ENCODE peak calls at places on chromosome 17, in eight cellular contexts. One of them, this sample, is unnamed.
A peak's percentile ranks its signal among the peaks of the same experiment; 100 is the strongest.

GRCh38 chr17:63987616-63988478 is 10.3 kb upstream of the PRR29 start:
- DNase-seq in non-pigmented ciliary epithelial cell: no peak
- DNase-seq in Right ventricle myocardium superior: peak; percentile 18
- DNase-seq in retina: no peak
- DNase-seq in activated effector memory CD4-positive, alpha-beta T cell treated with Interleukin-2 at 50 U/mL for 16 hours: no peak
- DNase-seq in NCI-H1417 treated with DMSO at 0.1 percent for 48 hours: no peak
- DNase-seq in CD4-positive, CD25-positive, alpha-beta regulatory T cell: no peak
- DNase-seq in GDM1: no peak
- DNase-seq in this sample: no peak

GRCh38 chr17:6096201-6097004 is 26.2 kb downstream of the WSCD1 start:
- DNase-seq in non-pigmented ciliary epithelial cell: no peak
- DNase-seq in Right ventricle myocardium superior: no peak
- DNase-seq in retina: no peak
- DNase-seq in activated effector memory CD4-positive, alpha-beta T cell treated with Interleukin-2 at 50 U/mL for 16 hours: no peak
- DNase-seq in NCI-H1417 treated with DMSO at 0.1 percent for 48 hours: no peak
- DNase-seq in CD4-positive, CD25-positive, alpha-beta regulatory T cell: no peak
- DNase-seq in GDM1: no peak
- DNase-seq in this sample: no peak

GRCh38 chr17:34610506-34610905 is 31.1 kb downstream of the TMEM132E start:
- DNase-seq in non-pigmented ciliary epithelial cell: no peak
- DNase-seq in Right ventricle myocardium superior: no peak
- DNase-seq in retina: no peak
- DNase-seq in activated effector memory CD4-positive, alpha-beta T cell treated with Interleukin-2 at 50 U/mL for 16 hours: no peak
- DNase-seq in NCI-H1417 treated with DMSO at 0.1 percent for 48 hours: no peak
- DNase-seq in CD4-positive, CD25-positive, alpha-beta regulatory T cell: no peak
- DNase-seq in GDM1: no peak
- DNase-seq in this sample: no peak

GRCh38 chr17:51371732-51372151 is 111.4 kb downstream of the UTP18 start:
- DNase-seq in non-pigmented ciliary epithelial cell: peak; percentile 10
- DNase-seq in Right ventricle myocardium superior: no peak
- DNase-seq in retina: peak; percentile 71
- DNase-seq in activated effector memory CD4-positive, alpha-beta T cell treated with Interleukin-2 at 50 U/mL for 16 hours: peak; percentile 30
- DNase-seq in NCI-H1417 treated with DMSO at 0.1 percent for 48 hours: peak; percentile 46
- DNase-seq in CD4-positive, CD25-positive, alpha-beta regulatory T cell: peak; percentile 73
- DNase-seq in GDM1: peak; percentile 17
- DNase-seq in this sample: peak; percentile 56

GRCh38 chr17:59505610-59506276 is 59.7 kb upstream of the DHX40 start:
- DNase-seq in non-pigmented ciliary epithelial cell: no peak
- DNase-seq in Right ventricle myocardium superior: no peak
- DNase-seq in retina: no peak
- DNase-seq in activated effector memory CD4-positive, alpha-beta T cell treated with Interleukin-2 at 50 U/mL for 16 hours: no peak
- DNase-seq in NCI-H1417 treated with DMSO at 0.1 percent for 48 hours: no peak
- DNase-seq in CD4-positive, CD25-positive, alpha-beta regulatory T cell: no peak
- DNase-seq in GDM1: no peak
- DNase-seq in this sample: no peak

GRCh38 chr17:27585153-27585681 is 45.8 kb upstream of the LGALS9 start:
- DNase-seq in non-pigmented ciliary epithelial cell: no peak
- DNase-seq in Right ventricle myocardium superior: no peak
- DNase-seq in retina: no peak
- DNase-seq in activated effector memory CD4-positive, alpha-beta T cell treated with Interleukin-2 at 50 U/mL for 16 hours: no peak
- DNase-seq in NCI-H1417 treated with DMSO at 0.1 percent for 48 hours: no peak
- DNase-seq in CD4-positive, CD25-positive, alpha-beta regulatory T cell: no peak
- DNase-seq in GDM1: no peak
- DNase-seq in this sample: no peak

GRCh38 chr17:74856113-74856512 is 3.6 kb downstream of the GRIN2C start:
- DNase-seq in non-pigmented ciliary epithelial cell: no peak
- DNase-seq in Right ventricle myocardium superior: no peak
- DNase-seq in retina: no peak
- DNase-seq in activated effector memory CD4-positive, alpha-beta T cell treated with Interleukin-2 at 50 U/mL for 16 hours: no peak
- DNase-seq in NCI-H1417 treated with DMSO at 0.1 percent for 48 hours: no peak
- DNase-seq in CD4-positive, CD25-positive, alpha-beta regulatory T cell: no peak
- DNase-seq in GDM1: no peak
- DNase-seq in this sample: no peak

GRCh38 chr17:67412057-67412456 is 35.0 kb downstream of the PITPNC1 start:
- DNase-seq in non-pigmented ciliary epithelial cell: no peak
- DNase-seq in Right ventricle myocardium superior: no peak
- DNase-seq in retina: no peak
- DNase-seq in activated effector memory CD4-positive, alpha-beta T cell treated with Interleukin-2 at 50 U/mL for 16 hours: no peak
- DNase-seq in NCI-H1417 treated with DMSO at 0.1 percent for 48 hours: no peak
- DNase-seq in CD4-positive, CD25-positive, alpha-beta regulatory T cell: no peak
- DNase-seq in GDM1: no peak
- DNase-seq in this sample: no peak

GRCh38 chr17:78144736-78145641 is 1.2 kb upstream of the C17orf99 start:
- DNase-seq in non-pigmented ciliary epithelial cell: no peak
- DNase-seq in Right ventricle myocardium superior: peak; percentile 72
- DNase-seq in retina: no peak
- DNase-seq in activated effector memory CD4-positive, alpha-beta T cell treated with Interleukin-2 at 50 U/mL for 16 hours: no peak
- DNase-seq in NCI-H1417 treated with DMSO at 0.1 percent for 48 hours: no peak
- DNase-seq in CD4-positive, CD25-positive, alpha-beta regulatory T cell: no peak
- DNase-seq in GDM1: no peak
- DNase-seq in this sample: no peak

GRCh38 chr17:4004517-4005295 is 40.5 kb upstream of the ATP2A3 start:
- DNase-seq in non-pigmented ciliary epithelial cell: no peak
- DNase-seq in Right ventricle myocardium superior: peak; percentile 67
- DNase-seq in retina: peak; percentile 88
- DNase-seq in activated effector memory CD4-positive, alpha-beta T cell treated with Interleukin-2 at 50 U/mL for 16 hours: peak; percentile 20
- DNase-seq in NCI-H1417 treated with DMSO at 0.1 percent for 48 hours: no peak
- DNase-seq in CD4-positive, CD25-positive, alpha-beta regulatory T cell: peak; percentile 47
- DNase-seq in GDM1: peak; percentile 58
- DNase-seq in this sample: no peak

GRCh38 chr17:49995055-49995738 is at the start of gene DLX3:
- DNase-seq in non-pigmented ciliary epithelial cell: peak; percentile 22
- DNase-seq in Right ventricle myocardium superior: peak; percentile 84
- DNase-seq in retina: peak; percentile 89
- DNase-seq in activated effector memory CD4-positive, alpha-beta T cell treated with Interleukin-2 at 50 U/mL for 16 hours: no peak
- DNase-seq in NCI-H1417 treated with DMSO at 0.1 percent for 48 hours: peak; percentile 54
- DNase-seq in CD4-positive, CD25-positive, alpha-beta regulatory T cell: no peak
- DNase-seq in GDM1: peak; percentile 40
- DNase-seq in this sample: peak; percentile 18

GRCh38 chr17:74772071-74772470 is 4.1 kb downstream of the NAT9 start:
- DNase-seq in non-pigmented ciliary epithelial cell: no peak
- DNase-seq in Right ventricle myocardium superior: no peak
- DNase-seq in retina: no peak
- DNase-seq in activated effector memory CD4-positive, alpha-beta T cell treated with Interleukin-2 at 50 U/mL for 16 hours: no peak
- DNase-seq in NCI-H1417 treated with DMSO at 0.1 percent for 48 hours: no peak
- DNase-seq in CD4-positive, CD25-positive, alpha-beta regulatory T cell: no peak
- DNase-seq in GDM1: no peak
- DNase-seq in this sample: no peak

GRCh38 chr17:16915752-16916556 is 56.0 kb downstream of the TNFRSF13B start:
- DNase-seq in non-pigmented ciliary epithelial cell: no peak
- DNase-seq in Right ventricle myocardium superior: peak; percentile 70
- DNase-seq in retina: no peak
- DNase-seq in activated effector memory CD4-positive, alpha-beta T cell treated with Interleukin-2 at 50 U/mL for 16 hours: no peak
- DNase-seq in NCI-H1417 treated with DMSO at 0.1 percent for 48 hours: no peak
- DNase-seq in CD4-positive, CD25-positive, alpha-beta regulatory T cell: peak; percentile 52
- DNase-seq in GDM1: no peak
- DNase-seq in this sample: no peak

GRCh38 chr17:44559288-44560249 is 2.3 kb downstream of the FZD2 start:
- DNase-seq in non-pigmented ciliary epithelial cell: no peak
- DNase-seq in Right ventricle myocardium superior: no peak
- DNase-seq in retina: peak; percentile 56
- DNase-seq in activated effector memory CD4-positive, alpha-beta T cell treated with Interleukin-2 at 50 U/mL for 16 hours: no peak
- DNase-seq in NCI-H1417 treated with DMSO at 0.1 percent for 48 hours: no peak
- DNase-seq in CD4-positive, CD25-positive, alpha-beta regulatory T cell: no peak
- DNase-seq in GDM1: no peak
- DNase-seq in this sample: no peak

GRCh38 chr17:43418441-43419374 is 19.9 kb downstream of the ARL4D start:
- DNase-seq in non-pigmented ciliary epithelial cell: no peak
- DNase-seq in Right ventricle myocardium superior: peak; percentile 70
- DNase-seq in retina: peak; percentile 85
- DNase-seq in activated effector memory CD4-positive, alpha-beta T cell treated with Interleukin-2 at 50 U/mL for 16 hours: no peak
- DNase-seq in NCI-H1417 treated with DMSO at 0.1 percent for 48 hours: peak; percentile 94
- DNase-seq in CD4-positive, CD25-positive, alpha-beta regulatory T cell: no peak
- DNase-seq in GDM1: peak; percentile 47
- DNase-seq in this sample: peak; percentile 22

GRCh38 chr17:9936075-9936474 is 31.0 kb upstream of the RCVRN start:
- DNase-seq in non-pigmented ciliary epithelial cell: no peak
- DNase-seq in Right ventricle myocardium superior: no peak
- DNase-seq in retina: no peak
- DNase-seq in activated effector memory CD4-positive, alpha-beta T cell treated with Interleukin-2 at 50 U/mL for 16 hours: no peak
- DNase-seq in NCI-H1417 treated with DMSO at 0.1 percent for 48 hours: no peak
- DNase-seq in CD4-positive, CD25-positive, alpha-beta regulatory T cell: no peak
- DNase-seq in GDM1: no peak
- DNase-seq in this sample: no peak

GRCh38 chr17:33023790-33024189 is 32.1 kb downstream of the SPACA3 start:
- DNase-seq in non-pigmented ciliary epithelial cell: no peak
- DNase-seq in Right ventricle myocardium superior: no peak
- DNase-seq in retina: no peak
- DNase-seq in activated effector memory CD4-positive, alpha-beta T cell treated with Interleukin-2 at 50 U/mL for 16 hours: no peak
- DNase-seq in NCI-H1417 treated with DMSO at 0.1 percent for 48 hours: no peak
- DNase-seq in CD4-positive, CD25-positive, alpha-beta regulatory T cell: no peak
- DNase-seq in GDM1: no peak
- DNase-seq in this sample: no peak

GRCh38 chr17:75077490-75078096 is 10.2 kb upstream of the SLC16A5 start:
- DNase-seq in non-pigmented ciliary epithelial cell: no peak
- DNase-seq in Right ventricle myocardium superior: peak; percentile 90
- DNase-seq in retina: peak; percentile 85
- DNase-seq in activated effector memory CD4-positive, alpha-beta T cell treated with Interleukin-2 at 50 U/mL for 16 hours: peak; percentile 49
- DNase-seq in NCI-H1417 treated with DMSO at 0.1 percent for 48 hours: no peak
- DNase-seq in CD4-positive, CD25-positive, alpha-beta regulatory T cell: peak; percentile 81
- DNase-seq in GDM1: no peak
- DNase-seq in this sample: peak; percentile 31

GRCh38 chr17:14011740-14012405 is 57.4 kb upstream of the COX10 start:
- DNase-seq in non-pigmented ciliary epithelial cell: no peak
- DNase-seq in Right ventricle myocardium superior: peak; percentile 59
- DNase-seq in retina: no peak
- DNase-seq in activated effector memory CD4-positive, alpha-beta T cell treated with Interleukin-2 at 50 U/mL for 16 hours: no peak
- DNase-seq in NCI-H1417 treated with DMSO at 0.1 percent for 48 hours: no peak
- DNase-seq in CD4-positive, CD25-positive, alpha-beta regulatory T cell: no peak
- DNase-seq in GDM1: no peak
- DNase-seq in this sample: no peak

GRCh38 chr17:42062673-42063072 is 12.3 kb upstream of the C17orf113 start:
- DNase-seq in non-pigmented ciliary epithelial cell: no peak
- DNase-seq in Right ventricle myocardium superior: no peak
- DNase-seq in retina: peak; percentile 64
- DNase-seq in activated effector memory CD4-positive, alpha-beta T cell treated with Interleukin-2 at 50 U/mL for 16 hours: no peak
- DNase-seq in NCI-H1417 treated with DMSO at 0.1 percent for 48 hours: no peak
- DNase-seq in CD4-positive, CD25-positive, alpha-beta regulatory T cell: no peak
- DNase-seq in GDM1: no peak
- DNase-seq in this sample: no peak

GRCh38 chr17:1351967-1352366 is 48.1 kb downstream of the YWHAE start:
- DNase-seq in non-pigmented ciliary epithelial cell: no peak
- DNase-seq in Right ventricle myocardium superior: no peak
- DNase-seq in retina: no peak
- DNase-seq in activated effector memory CD4-positive, alpha-beta T cell treated with Interleukin-2 at 50 U/mL for 16 hours: no peak
- DNase-seq in NCI-H1417 treated with DMSO at 0.1 percent for 48 hours: no peak
- DNase-seq in CD4-positive, CD25-positive, alpha-beta regulatory T cell: no peak
- DNase-seq in GDM1: no peak
- DNase-seq in this sample: no peak

GRCh38 chr17:58587713-58588117 is 73.3 kb upstream of the MTMR4 start:
- DNase-seq in non-pigmented ciliary epithelial cell: no peak
- DNase-seq in Right ventricle myocardium superior: peak; percentile 48
- DNase-seq in retina: peak; percentile 77
- DNase-seq in activated effector memory CD4-positive, alpha-beta T cell treated with Interleukin-2 at 50 U/mL for 16 hours: peak; percentile 34
- DNase-seq in NCI-H1417 treated with DMSO at 0.1 percent for 48 hours: peak; percentile 0
- DNase-seq in CD4-positive, CD25-positive, alpha-beta regulatory T cell: peak; percentile 62
- DNase-seq in GDM1: no peak
- DNase-seq in this sample: peak; percentile 42

GRCh38 chr17:7729841-7730240 is 12.3 kb downstream of the DNAH2 start:
- DNase-seq in non-pigmented ciliary epithelial cell: no peak
- DNase-seq in Right ventricle myocardium superior: no peak
- DNase-seq in retina: no peak
- DNase-seq in activated effector memory CD4-positive, alpha-beta T cell treated with Interleukin-2 at 50 U/mL for 16 hours: no peak
- DNase-seq in NCI-H1417 treated with DMSO at 0.1 percent for 48 hours: no peak
- DNase-seq in CD4-positive, CD25-positive, alpha-beta regulatory T cell: no peak
- DNase-seq in GDM1: peak; percentile 11
- DNase-seq in this sample: peak; percentile 9

GRCh38 chr17:15290605-15291004 is 25.5 kb upstream of the PMP22 start:
- DNase-seq in non-pigmented ciliary epithelial cell: no peak
- DNase-seq in Right ventricle myocardium superior: no peak
- DNase-seq in retina: no peak
- DNase-seq in activated effector memory CD4-positive, alpha-beta T cell treated with Interleukin-2 at 50 U/mL for 16 hours: no peak
- DNase-seq in NCI-H1417 treated with DMSO at 0.1 percent for 48 hours: no peak
- DNase-seq in CD4-positive, CD25-positive, alpha-beta regulatory T cell: no peak
- DNase-seq in GDM1: no peak
- DNase-seq in this sample: no peak

GRCh38 chr17:6279659-6280058 is 155.3 kb downstream of the AIPL1 start:
- DNase-seq in non-pigmented ciliary epithelial cell: no peak
- DNase-seq in Right ventricle myocardium superior: no peak
- DNase-seq in retina: no peak
- DNase-seq in activated effector memory CD4-positive, alpha-beta T cell treated with Interleukin-2 at 50 U/mL for 16 hours: no peak
- DNase-seq in NCI-H1417 treated with DMSO at 0.1 percent for 48 hours: no peak
- DNase-seq in CD4-positive, CD25-positive, alpha-beta regulatory T cell: no peak
- DNase-seq in GDM1: no peak
- DNase-seq in this sample: no peak

GRCh38 chr17:5537251-5537650 is 47.1 kb downstream of the NLRP1 start:
- DNase-seq in non-pigmented ciliary epithelial cell: no peak
- DNase-seq in Right ventricle myocardium superior: no peak
- DNase-seq in retina: no peak
- DNase-seq in activated effector memory CD4-positive, alpha-beta T cell treated with Interleukin-2 at 50 U/mL for 16 hours: no peak
- DNase-seq in NCI-H1417 treated with DMSO at 0.1 percent for 48 hours: no peak
- DNase-seq in CD4-positive, CD25-positive, alpha-beta regulatory T cell: no peak
- DNase-seq in GDM1: no peak
- DNase-seq in this sample: no peak

GRCh38 chr17:42675348-42675983 is 1.3 kb downstream of the PLEKHH3 start:
- DNase-seq in non-pigmented ciliary epithelial cell: no peak
- DNase-seq in Right ventricle myocardium superior: peak; percentile 79
- DNase-seq in retina: no peak
- DNase-seq in activated effector memory CD4-positive, alpha-beta T cell treated with Interleukin-2 at 50 U/mL for 16 hours: no peak
- DNase-seq in NCI-H1417 treated with DMSO at 0.1 percent for 48 hours: no peak
- DNase-seq in CD4-positive, CD25-positive, alpha-beta regulatory T cell: no peak
- DNase-seq in GDM1: no peak
- DNase-seq in this sample: no peak

GRCh38 chr17:41267711-41268110 is 2.5 kb downstream of the KRTAP9-6 start:
- DNase-seq in non-pigmented ciliary epithelial cell: no peak
- DNase-seq in Right ventricle myocardium superior: no peak
- DNase-seq in retina: no peak
- DNase-seq in activated effector memory CD4-positive, alpha-beta T cell treated with Interleukin-2 at 50 U/mL for 16 hours: no peak
- DNase-seq in NCI-H1417 treated with DMSO at 0.1 percent for 48 hours: no peak
- DNase-seq in CD4-positive, CD25-positive, alpha-beta regulatory T cell: no peak
- DNase-seq in GDM1: no peak
- DNase-seq in this sample: peak; percentile 3

GRCh38 chr17:50953831-50954601 is 87.9 kb upstream of the TOB1 start:
- DNase-seq in non-pigmented ciliary epithelial cell: peak; percentile 69
- DNase-seq in Right ventricle myocardium superior: peak; percentile 66
- DNase-seq in retina: peak; percentile 68
- DNase-seq in activated effector memory CD4-positive, alpha-beta T cell treated with Interleukin-2 at 50 U/mL for 16 hours: no peak
- DNase-seq in NCI-H1417 treated with DMSO at 0.1 percent for 48 hours: peak; percentile 75
- DNase-seq in CD4-positive, CD25-positive, alpha-beta regulatory T cell: no peak
- DNase-seq in GDM1: peak; percentile 73
- DNase-seq in this sample: no peak

GRCh38 chr17:76540381-76541300 is 797 bp downstream of the PRCD start:
- DNase-seq in non-pigmented ciliary epithelial cell: peak; percentile 80
- DNase-seq in Right ventricle myocardium superior: peak; percentile 93
- DNase-seq in retina: peak; percentile 90
- DNase-seq in activated effector memory CD4-positive, alpha-beta T cell treated with Interleukin-2 at 50 U/mL for 16 hours: no peak
- DNase-seq in NCI-H1417 treated with DMSO at 0.1 percent for 48 hours: peak; percentile 45
- DNase-seq in CD4-positive, CD25-positive, alpha-beta regulatory T cell: peak; percentile 34
- DNase-seq in GDM1: peak; percentile 20
- DNase-seq in this sample: no peak

GRCh38 chr17:17520599-17521232 is 24.5 kb upstream of the RASD1 start:
- DNase-seq in non-pigmented ciliary epithelial cell: no peak
- DNase-seq in Right ventricle myocardium superior: peak; percentile 22
- DNase-seq in retina: no peak
- DNase-seq in activated effector memory CD4-positive, alpha-beta T cell treated with Interleukin-2 at 50 U/mL for 16 hours: no peak
- DNase-seq in NCI-H1417 treated with DMSO at 0.1 percent for 48 hours: no peak
- DNase-seq in CD4-positive, CD25-positive, alpha-beta regulatory T cell: no peak
- DNase-seq in GDM1: no peak
- DNase-seq in this sample: no peak

GRCh38 chr17:45873728-45874127 is 20.6 kb upstream of the MAPT start:
- DNase-seq in non-pigmented ciliary epithelial cell: no peak
- DNase-seq in Right ventricle myocardium superior: no peak
- DNase-seq in retina: peak; percentile 35
- DNase-seq in activated effector memory CD4-positive, alpha-beta T cell treated with Interleukin-2 at 50 U/mL for 16 hours: peak; percentile 13
- DNase-seq in NCI-H1417 treated with DMSO at 0.1 percent for 48 hours: no peak
- DNase-seq in CD4-positive, CD25-positive, alpha-beta regulatory T cell: peak; percentile 59
- DNase-seq in GDM1: peak; percentile 38
- DNase-seq in this sample: no peak

GRCh38 chr17:47184671-47185070 is 4.4 kb downstream of the CDC27 start:
- DNase-seq in non-pigmented ciliary epithelial cell: no peak
- DNase-seq in Right ventricle myocardium superior: no peak
- DNase-seq in retina: no peak
- DNase-seq in activated effector memory CD4-positive, alpha-beta T cell treated with Interleukin-2 at 50 U/mL for 16 hours: no peak
- DNase-seq in NCI-H1417 treated with DMSO at 0.1 percent for 48 hours: no peak
- DNase-seq in CD4-positive, CD25-positive, alpha-beta regulatory T cell: no peak
- DNase-seq in GDM1: no peak
- DNase-seq in this sample: no peak

GRCh38 chr17:20118280-20118679 is 109.1 kb downstream of the SPECC1 start:
- DNase-seq in non-pigmented ciliary epithelial cell: no peak
- DNase-seq in Right ventricle myocardium superior: no peak
- DNase-seq in retina: no peak
- DNase-seq in activated effector memory CD4-positive, alpha-beta T cell treated with Interleukin-2 at 50 U/mL for 16 hours: no peak
- DNase-seq in NCI-H1417 treated with DMSO at 0.1 percent for 48 hours: no peak
- DNase-seq in CD4-positive, CD25-positive, alpha-beta regulatory T cell: no peak
- DNase-seq in GDM1: no peak
- DNase-seq in this sample: no peak